ENCODE peak calls at places on chromosomes 3 and 15, in four cellular contexts. H, Y, T and R are unnamed samples.

GRCh38 chr3:195697582-195698324 is 23.0 kb upstream of the MUC20 start:
- DNase-seq in H (no peak), Y (no peak), T (peak), R (no peak)

GRCh38 chr3:57009802-57010201 is 50.7 kb upstream of the SPATA12 start:
- DNase-seq in H (no peak), Y (no peak), T (no peak), R (no peak)

GRCh38 chr15:34760909-34761308 is 6.1 kb upstream of the GJD2 start:
- DNase-seq in H (no peak), Y (peak), T (no peak), R (no peak)

GRCh38 chr3:16512435-16513140 is 911 bp downstream of the RFTN1 start:
- DNase-seq in H (no peak), Y (peak), T (no peak), R (no peak)

GRCh38 chr15:87213646-87214045 is 1042.9 kb downstream of the NTRK3 start:
- DNase-seq in H (no peak), Y (no peak), T (no peak), R (no peak)

GRCh38 chr15:82108489-82109078 is 62.8 kb upstream of the MEX3B start:
- DNase-seq in H (peak), Y (peak), T (peak), R (peak)

GRCh38 chr3:18143258-18143780 is 281.8 kb downstream of the SATB1 start:
- DNase-seq in H (no peak), Y (peak), T (no peak), R (no peak)

GRCh38 chr3:36229496-36229895 is 150.8 kb upstream of the STAC start:
- DNase-seq in H (no peak), Y (no peak), T (no peak), R (no peak)

GRCh38 chr3:56787784-56788256 is 13.9 kb downstream of the ARHGEF3 start:
- DNase-seq in H (no peak), Y (no peak), T (no peak), R (no peak)

GRCh38 chr3:85572978-85573377 is 614.2 kb downstream of the CADM2 start:
- DNase-seq in H (no peak), Y (no peak), T (no peak), R (no peak)

GRCh38 chr3:159919873-159920272 is 68.8 kb upstream of the IL12A start:
- DNase-seq in H (no peak), Y (no peak), T (no peak), R (no peak)

GRCh38 chr15:36278219-36278618 is 301.2 kb upstream of the CDIN1 start:
- DNase-seq in H (no peak), Y (no peak), T (no peak), R (no peak)

GRCh38 chr15:63944681-63944955 is 101.7 kb downstream of the DAPK2 start:
- DNase-seq in H (no peak), Y (no peak), T (no peak), R (no peak)

DNA sequence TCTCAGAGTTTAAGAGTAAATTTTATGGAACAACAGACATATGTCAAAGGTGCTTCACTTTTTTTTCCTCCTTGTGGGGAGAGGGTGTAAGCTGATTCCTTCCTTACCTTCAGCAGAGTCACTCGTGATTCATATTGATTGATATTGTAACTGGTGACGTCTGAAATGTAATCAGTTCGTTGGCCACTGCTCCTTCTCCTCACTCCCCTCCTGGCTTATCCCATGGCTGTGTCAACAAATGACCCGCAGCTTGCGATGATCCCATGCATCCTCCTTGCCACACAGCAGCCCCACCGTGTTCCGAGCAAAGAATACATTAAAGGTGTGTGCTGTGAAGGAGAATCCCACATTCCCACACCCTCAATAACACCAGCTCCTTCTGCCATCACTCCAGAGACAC is 7.3 kb downstream of the MGLL start:
- DNase-seq in H (no peak), Y (no peak), T (no peak), R (no peak)
- TF ChIP-seq TEAD4 in H (no peak), Y (no peak), T (no peak), R (no peak)

DNA sequence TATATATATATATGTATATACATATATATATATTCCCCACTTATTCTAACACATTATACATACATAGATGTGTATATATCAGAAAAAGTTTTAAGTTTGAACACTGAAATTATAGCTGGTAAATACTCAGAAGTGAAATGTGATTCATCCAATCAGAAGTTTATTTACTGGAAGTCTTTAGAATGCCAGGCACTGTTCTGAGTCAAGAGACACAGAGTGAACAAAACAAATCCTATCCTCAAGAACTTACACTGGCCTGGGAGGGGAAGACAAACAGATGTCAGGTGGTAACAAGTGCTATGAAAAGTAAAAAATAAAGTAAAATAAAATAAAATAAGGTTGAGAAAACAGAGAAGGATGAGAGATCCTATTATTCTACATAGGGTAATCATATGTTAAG is 13.4 kb downstream of the DHX36 start:
- DNase-seq in H (no peak), Y (no peak), T (no peak), R (no peak)
- TF ChIP-seq TEAD4 in H (no peak), Y (no peak), T (no peak), R (no peak)

DNA sequence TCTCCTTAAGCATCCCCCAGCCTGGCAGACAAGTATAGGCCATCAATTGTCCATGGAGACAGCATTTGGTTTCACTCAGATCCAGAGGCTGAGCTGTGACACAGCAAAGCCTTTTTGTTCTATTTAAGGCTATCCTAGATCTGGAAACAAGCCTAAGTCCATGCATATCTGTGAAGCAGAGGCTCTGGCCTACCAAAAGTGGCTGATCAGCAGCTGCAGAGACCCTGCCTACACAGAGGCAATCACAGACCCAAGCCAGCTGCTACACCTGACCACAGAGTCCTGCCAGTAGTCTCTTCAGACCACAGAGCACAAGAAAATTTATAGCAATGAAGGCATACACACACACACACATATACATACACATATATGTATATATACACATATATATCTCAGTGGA is 501.7 kb upstream of the ARPP21 start:
- DNase-seq in H (no peak), Y (no peak), T (no peak), R (no peak)
- TF ChIP-seq TEAD4 in H (no peak), Y (no peak), T (no peak), R (no peak)

GRCh38 chr15:55816017-55816416 is 73.1 kb upstream of the PRTG start:
- DNase-seq in H (no peak), Y (no peak), T (no peak), R (no peak)
- TF ChIP-seq TEAD4 in H (no peak), Y (peak), T (no peak), R (no peak)

GRCh38 chr3:45858809-45859543 is 17.1 kb upstream of the LZTFL1 start:
- DNase-seq in H (no peak), Y (no peak), T (peak), R (no peak)
- TF ChIP-seq TEAD4 in H (no peak), Y (no peak), T (no peak), R (no peak)

DNA sequence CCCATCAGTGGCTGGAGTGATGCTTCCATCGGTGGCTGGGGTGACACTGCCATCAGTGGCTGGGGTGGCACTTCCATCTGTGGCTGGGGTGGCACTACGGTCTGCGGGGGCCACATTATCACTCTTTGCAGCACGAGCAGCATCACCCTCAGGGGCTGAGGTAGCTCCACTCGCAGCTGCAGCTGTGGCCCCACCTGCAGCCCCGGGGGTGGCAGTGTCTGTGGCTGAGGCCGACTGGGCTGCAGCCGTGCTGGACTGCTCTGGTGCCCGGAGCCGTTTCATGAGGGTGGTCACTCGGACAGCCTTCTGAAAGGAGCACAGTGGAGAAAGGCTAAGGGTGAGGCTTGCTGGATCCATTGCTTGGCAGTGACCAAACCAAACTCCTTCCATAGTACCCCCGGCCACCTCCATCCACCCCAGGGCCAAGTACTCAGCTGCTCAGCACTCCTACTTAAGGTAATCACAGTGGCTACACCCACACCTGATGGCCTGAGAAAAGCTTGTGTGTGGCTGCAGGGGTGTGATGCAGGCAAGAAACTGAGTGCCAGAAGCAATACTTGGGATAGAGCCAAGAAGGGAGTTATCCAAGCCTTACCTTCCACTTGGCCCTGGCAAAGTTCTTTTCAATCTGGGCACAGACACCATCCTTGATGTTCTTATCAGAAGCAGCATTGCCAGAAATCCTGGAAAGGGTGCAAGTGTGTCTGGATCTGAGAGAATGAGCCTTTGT is 3.4 kb upstream of the TRAIP start:
- DNase-seq in H (no peak), Y (no peak), T (no peak), R (no peak)
- TF ChIP-seq TEAD4 in H (no peak), Y (no peak), T (no peak), R (no peak)

DNA sequence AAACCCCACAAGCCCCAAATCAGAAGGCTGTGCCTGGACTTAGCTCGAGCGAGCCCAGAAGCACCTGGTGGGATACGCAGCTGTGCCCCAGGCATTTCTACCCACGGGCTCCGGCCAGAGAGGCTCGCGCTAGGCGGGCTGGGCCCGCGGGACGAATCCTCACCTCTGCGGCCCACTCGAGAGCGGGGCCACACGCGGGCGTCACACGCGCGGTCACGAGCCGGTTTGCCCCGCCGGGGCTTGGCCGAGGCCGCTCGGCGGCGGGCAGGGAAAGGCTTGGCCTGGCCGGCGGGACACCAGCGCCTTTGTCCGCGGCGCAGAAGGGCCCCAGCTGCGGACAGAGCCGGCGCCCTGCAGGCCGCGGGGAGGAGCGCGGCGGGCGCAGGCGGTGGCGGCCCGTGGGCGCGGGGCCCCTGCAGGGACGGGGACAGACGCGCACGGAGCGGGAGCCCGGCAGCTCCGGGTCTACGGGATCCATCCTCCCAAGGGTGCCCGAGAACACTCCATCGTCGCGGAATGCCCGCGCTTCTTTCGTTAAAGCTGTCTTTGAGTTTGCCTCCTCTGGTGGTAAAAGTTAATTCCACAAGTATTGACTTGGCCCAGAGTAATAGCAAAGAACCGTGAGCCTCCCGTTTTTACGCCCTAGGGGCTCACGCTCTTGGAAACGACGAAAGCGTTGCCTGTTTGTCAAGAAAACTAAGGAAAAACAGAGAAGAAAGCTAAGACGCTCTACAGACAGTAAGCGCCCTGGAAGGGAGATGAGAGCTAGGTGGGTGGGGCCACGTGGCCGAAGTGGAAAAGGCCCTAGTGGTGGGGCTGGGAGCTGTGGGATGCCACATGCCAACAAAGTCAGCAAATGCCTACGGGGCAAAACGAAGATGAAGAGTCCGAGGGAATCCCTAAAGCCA is 26.4 kb downstream of the TYRO3 start:
- DNase-seq in H (peak), Y (peak), T (no peak), R (no peak)
- TF ChIP-seq TEAD4 in H (no peak), Y (no peak), T (no peak), R (no peak)

DNA sequence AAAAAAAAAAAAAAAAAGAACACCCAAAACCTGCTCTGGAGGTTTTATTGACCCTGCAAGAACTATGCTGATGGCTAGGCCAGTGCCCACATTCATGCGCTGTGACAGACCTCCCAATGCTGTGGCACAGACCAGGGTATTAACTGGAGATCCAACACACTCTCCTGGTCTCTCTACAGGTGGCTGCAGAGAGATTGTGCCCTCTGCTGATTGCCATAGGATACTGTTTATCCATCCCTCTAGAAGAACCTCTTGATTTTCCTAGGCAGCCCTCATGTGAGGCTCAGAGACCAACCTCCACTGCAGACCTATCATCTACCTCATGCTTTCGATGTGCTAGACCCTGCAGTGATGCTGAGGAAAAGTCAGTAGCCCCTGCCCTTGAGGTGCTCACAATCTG is 125.5 kb upstream of the TRIM42 start:
- DNase-seq in H (no peak), Y (no peak), T (no peak), R (no peak)
- TF ChIP-seq TEAD4 in H (no peak), Y (no peak), T (no peak), R (no peak)

GRCh38 chr15:88708256-88709054 is 69.6 kb downstream of the ISG20 start:
- DNase-seq in H (no peak), Y (no peak), T (no peak), R (no peak)

GRCh38 chr15:88704791-88705768 is 66.3 kb downstream of the ISG20 start:
- DNase-seq in H (peak), Y (peak), T (no peak), R (no peak)

GRCh38 chr15:88707766-88708165 is 69.0 kb downstream of the ISG20 start:
- DNase-seq in H (no peak), Y (no peak), T (no peak), R (no peak)

GRCh38 chr15:88703533-88703932 is 64.7 kb downstream of the ISG20 start:
- DNase-seq in H (no peak), Y (no peak), T (no peak), R (no peak)

DNA sequence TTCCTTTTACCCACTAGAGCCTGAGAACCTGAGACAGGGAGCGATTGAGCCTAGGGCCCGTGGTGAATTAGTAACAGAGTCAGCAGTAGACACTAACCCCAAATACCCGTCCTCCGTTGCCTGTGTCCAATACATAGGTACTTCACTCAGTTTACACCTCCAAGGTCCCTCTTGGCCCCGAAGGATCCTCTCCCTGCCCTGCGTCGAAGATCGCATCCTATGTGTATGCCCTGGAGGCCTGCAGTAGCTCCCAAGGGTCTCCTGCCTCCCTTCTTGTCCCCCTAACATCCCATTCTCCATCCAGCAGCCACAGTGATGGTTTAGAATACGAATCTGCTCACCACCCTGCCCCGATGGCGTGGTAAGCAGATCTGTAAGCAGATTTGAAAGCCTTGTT is 67.0 kb downstream of the ISG20 start:
- DNase-seq in H (no peak), Y (no peak), T (no peak), R (no peak)
- TF ChIP-seq TEAD4 in H (no peak), Y (no peak), T (no peak), R (no peak)

GRCh38 chr3:45881031-45882022 is 5.0 kb upstream of the CCR9 start:
- DNase-seq in H (no peak), Y (no peak), T (peak), R (no peak)
- TF ChIP-seq TEAD4 in H (no peak), Y (no peak), T (no peak), R (no peak)